ENCODE peak calls at places on chromosome 19, in eight cellular contexts. R, D, O, F, E, M, A and W are unnamed samples.

GRCh38 chr19:8988204-8988603 is 22.0 kb downstream of the MUC16 start:
- DNase-seq in M (peak), F (no peak), E (no peak), D (no peak), R (no peak), O (no peak), A (no peak), W (no peak)

GRCh38 chr19:45046355-45046754 is 7.5 kb downstream of the CLASRP start:
- DNase-seq in F (no peak), D (no peak), M (no peak), R (no peak), A (no peak), E (no peak), O (no peak), W (no peak)

GRCh38 chr19:46159893-46160775 is 12.1 kb downstream of the IGFL2 start:
- DNase-seq in R (no peak), O (no peak), E (no peak), D (no peak), F (no peak), M (no peak), A (no peak), W (no peak)

GRCh38 chr19:46608581-46609345 is 7.6 kb downstream of the CALM3 start:
- DNase-seq in M (no peak), D (no peak), R (no peak), F (no peak), O (no peak), A (no peak), E (no peak), W (no peak)

GRCh38 chr19:11204943-11205349 is 7.6 kb upstream of the KANK2 start:
- DNase-seq in F (no peak), A (no peak), D (no peak), O (peak), E (no peak), R (no peak), M (no peak), W (no peak)

GRCh38 chr19:10927691-10928562 is 512 bp downstream of the YIPF2 start:
- DNase-seq in E (no peak), A (no peak), M (no peak), F (no peak), O (no peak), R (peak), D (no peak), W (no peak)

GRCh38 chr19:47186337-47187022 is 44.5 kb downstream of the BBC3 start:
- DNase-seq in R (no peak), F (no peak), A (no peak), O (no peak), E (no peak), M (peak), D (no peak), W (no peak)

GRCh38 chr19:48867119-48867921 is 1.1 kb downstream of the PLEKHA4 start:
- DNase-seq in F (no peak), M (no peak), R (no peak), O (no peak), D (no peak), A (no peak), E (no peak), W (no peak)

GRCh38 chr19:50657672-50658437 is 8.6 kb downstream of the C19orf81 start:
- DNase-seq in R (peak), O (peak), M (peak), F (peak), E (peak), D (peak), A (peak), W (peak)